ENCODE peak calls at places on chromosomes 2 and 18, in ten cellular contexts. T is breast epithelium, G is testis, O is uterus, V is GM12891, J is H1, U is tibial nerve, B is A549, L is esophagus muscularis mucosa, X is heart left ventricle. Y is an unnamed sample.
A peak's percentile ranks its signal among the peaks of the same experiment; 100 is the strongest.

GRCh38 chr2:224884188-224884587 is 158.1 kb downstream of the DOCK10 start:
- DNase-seq in T (no peak), G (no peak), O (no peak), V (no peak), J (no peak), U (peak; percentile 32), B (no peak), L (no peak), X (no peak), Y (no peak)

GRCh38 chr2:31297751-31298150 is 63.8 kb downstream of the EHD3 start:
- DNase-seq in T (no peak), G (no peak), O (no peak), V (no peak), J (no peak), U (no peak), B (peak; percentile 40), L (no peak), X (no peak), Y (no peak)

GRCh38 chr18:79421275-79421857 is 25.6 kb downstream of the NFATC1 start:
- DNase-seq in T (no peak), G (no peak), O (no peak), V (no peak), J (no peak), U (no peak), B (no peak), L (no peak), X (no peak), Y (no peak)

GRCh38 chr2:97718051-97718882 is 4.9 kb downstream of the ZAP70 start:
- DNase-seq in T (no peak), G (no peak), O (no peak), V (peak; percentile 69), J (no peak), U (no peak), B (no peak), L (no peak), X (no peak), Y (no peak)

GRCh38 chr2:159101755-159102489 is 133.5 kb downstream of the TANC1 start:
- DNase-seq in T (no peak), G (no peak), O (no peak), V (no peak), J (no peak), U (no peak), B (no peak), L (no peak), X (no peak), Y (peak; percentile 72)

GRCh38 chr2:190927257-190927656 is 46.6 kb downstream of the GLS start:
- DNase-seq in T (no peak), G (no peak), O (no peak), V (no peak), J (no peak), U (no peak), B (no peak), L (no peak), X (no peak), Y (no peak)

GRCh38 chr18:62634991-62635630 is 80.2 kb upstream of the PHLPP1 start:
- DNase-seq in T (no peak), G (no peak), O (no peak), V (no peak), J (no peak), U (no peak), B (no peak), L (no peak), X (no peak), Y (peak; percentile 33)

GRCh38 chr2:170770304-170771048 is at the start of gene ERICH2:
- DNase-seq in T (peak; percentile 57), G (peak; percentile 81), O (peak; percentile 71), V (peak; percentile 77), J (peak; percentile 58), U (peak; percentile 28), B (peak; percentile 55), L (no peak), X (peak; percentile 81), Y (peak; percentile 79)

GRCh38 chr2:176679306-176679705 is 410.1 kb downstream of the MTX2 start:
- DNase-seq in T (no peak), G (no peak), O (no peak), V (no peak), J (no peak), U (no peak), B (no peak), L (no peak), X (no peak), Y (no peak)

GRCh38 chr18:76371804-76372203 is 123.2 kb downstream of the ZNF516 start:
- DNase-seq in T (no peak), G (no peak), O (no peak), V (no peak), J (no peak), U (no peak), B (no peak), L (no peak), X (no peak), Y (no peak)

GRCh38 chr2:70103531-70104061 is 16.3 kb downstream of the PCBP1 start:
- DNase-seq in T (no peak), G (peak; percentile 9), O (no peak), V (no peak), J (no peak), U (no peak), B (no peak), L (no peak), X (no peak), Y (no peak)
- TF ChIP-seq POLR2A in T (no peak), G (no peak), O (no peak), V (no peak), J (no peak), U (no peak), B (no peak), L (no peak), X (no peak), Y (no peak)

GRCh38 chr2:68320118-68320641 is 431 bp upstream of the CNRIP1 start:
- DNase-seq in T (no peak), G (no peak), O (peak; percentile 26), V (no peak), J (no peak), U (peak; percentile 18), B (no peak), L (no peak), X (peak; percentile 26), Y (peak; percentile 17)

GRCh38 chr2:68316091-68316490 is 3.7 kb downstream of the CNRIP1 start:
- DNase-seq in T (no peak), G (no peak), O (no peak), V (no peak), J (no peak), U (no peak), B (no peak), L (no peak), X (no peak), Y (no peak)

GRCh38 chr2:68318686-68319396 is 908 bp downstream of the CNRIP1 start:
- DNase-seq in T (no peak), G (no peak), O (peak; percentile 25), V (no peak), J (no peak), U (peak; percentile 7), B (no peak), L (no peak), X (peak; percentile 64), Y (peak; percentile 10)

GRCh38 chr2:68317971-68318685 is 1.6 kb downstream of the CNRIP1 start:
- DNase-seq in T (no peak), G (peak; percentile 21), O (no peak), V (no peak), J (no peak), U (peak; percentile 24), B (no peak), L (no peak), X (no peak), Y (no peak)

GRCh38 chr2:68319397-68320117 is at the start of gene CNRIP1:
- DNase-seq in T (no peak), G (peak; percentile 74), O (peak; percentile 84), V (peak; percentile 40), J (no peak), U (peak; percentile 71), B (peak; percentile 18), L (peak; percentile 92), X (peak; percentile 82), Y (peak; percentile 62)
- TF ChIP-seq POLR2A in T (no peak), G (no peak), O (peak; percentile 68), V (no peak), J (no peak), U (peak; percentile 59), B (no peak), L (peak; percentile 54), X (peak; percentile 48), Y (peak; percentile 41)

DNA sequence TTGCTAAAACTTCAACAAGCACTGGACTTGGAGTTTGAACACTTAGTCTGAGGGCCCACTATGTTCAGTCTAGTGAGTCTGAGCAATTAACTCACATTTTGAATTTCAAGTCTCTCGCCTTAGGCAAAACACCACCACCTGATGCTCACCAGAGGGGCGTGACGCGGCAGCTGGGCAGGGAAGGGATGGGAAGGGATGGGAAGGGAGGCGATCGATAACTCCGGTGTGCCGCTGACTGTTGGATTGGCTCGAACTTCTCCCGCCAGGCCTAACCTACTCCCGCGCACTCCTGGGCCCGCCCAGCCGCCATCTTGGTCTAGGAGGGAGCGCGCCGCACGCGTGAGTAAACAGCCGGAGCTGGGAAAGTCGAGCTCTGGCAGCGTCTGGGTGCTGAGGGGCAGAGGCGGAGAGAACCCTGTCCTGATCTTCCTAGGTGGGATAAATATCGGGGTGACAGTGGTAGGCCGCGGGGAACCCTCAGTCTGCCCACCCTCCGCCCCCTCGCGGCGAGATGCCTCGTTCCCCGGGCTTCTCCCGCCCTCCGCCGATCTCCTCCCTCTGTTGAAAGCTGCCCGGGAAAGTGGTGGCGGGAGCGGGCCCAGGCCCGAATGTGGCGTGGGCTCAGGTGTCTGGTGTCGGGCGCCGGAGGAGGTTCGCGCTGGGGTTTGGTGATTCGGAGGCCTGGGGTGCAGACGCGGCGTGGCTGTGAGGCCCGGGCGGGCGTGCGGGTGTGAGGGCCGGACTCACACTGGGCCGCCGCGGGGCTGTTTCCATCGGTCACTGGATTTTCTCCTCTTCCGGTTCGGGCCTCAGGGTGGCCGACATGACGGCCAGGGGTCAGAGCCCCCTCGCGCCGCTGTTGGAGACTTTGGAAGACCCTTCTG is at the start of gene RIF1:
- DNase-seq in T (peak; percentile 79), G (peak; percentile 94), O (peak; percentile 88), V (peak; percentile 76), J (peak; percentile 92), U (peak; percentile 81), B (peak; percentile 85), L (peak; percentile 96), X (peak; percentile 92), Y (peak; percentile 89)
- TF ChIP-seq POLR2A in T (peak; percentile 37), G (no peak), O (peak; percentile 40), V (peak; percentile 82), J (peak; percentile 91), U (no peak), B (peak; percentile 57), L (no peak), X (no peak), Y (no peak)

DNA sequence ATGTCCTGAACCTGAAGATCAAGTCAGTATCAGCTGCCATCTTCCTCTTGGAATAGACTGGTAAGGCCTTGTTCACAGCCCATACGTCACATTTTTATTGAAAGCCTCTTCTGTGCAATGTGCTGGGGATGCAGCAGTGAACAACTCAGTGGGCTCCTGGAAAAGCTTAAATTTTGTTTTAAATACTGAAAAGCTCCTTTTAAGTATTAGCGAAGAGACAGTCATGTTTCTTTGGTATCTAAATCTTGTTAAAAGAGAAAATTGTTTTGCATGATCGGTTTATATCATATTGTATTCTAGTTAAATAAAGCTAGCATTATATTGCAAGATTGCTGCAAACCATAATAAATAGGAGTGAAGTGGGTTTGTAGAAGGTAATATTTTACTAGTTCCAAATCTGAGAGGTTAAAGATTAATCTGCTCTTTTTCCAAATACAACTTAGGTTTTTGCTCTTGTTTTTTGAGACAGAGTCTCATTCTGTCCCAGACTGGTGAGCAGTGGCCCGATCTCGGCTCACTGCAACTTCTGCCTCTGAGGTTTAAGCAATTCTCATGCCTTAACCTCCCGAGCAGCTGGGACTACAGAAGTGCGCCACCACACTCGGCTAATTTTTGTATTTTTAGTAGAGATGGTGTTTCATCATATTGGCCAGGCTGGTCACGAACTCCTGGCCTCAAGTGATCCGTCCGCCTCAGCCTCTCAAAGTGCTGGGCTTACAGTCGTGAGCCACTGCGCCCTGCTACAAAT is 1.6 kb upstream of the RMDN2 start:
- DNase-seq in T (no peak), G (no peak), O (no peak), V (no peak), J (no peak), U (no peak), B (no peak), L (no peak), X (no peak), Y (no peak)
- TF ChIP-seq POLR2A in T (no peak), G (no peak), O (no peak), V (no peak), J (no peak), U (no peak), B (no peak), L (no peak), X (no peak), Y (no peak)

Y was measured in adrenal gland.